ENCODE peak calls at places on chromosomes 5 and 9, in seven cellular contexts. R is mesenchymal stem cell, D is keratinocyte, X is left ventricle myocardium inferior, A is mesendoderm, Y is A549, T is lung. B is an unnamed sample. For H3K4me1, the result is how much of the 10 kb centered on the place peaks cover.

GRCh38 chr5:113270081-113270480 is 164.7 kb downstream of the TSSK1B start:
- DNase-seq in R (no peak), D (no peak), X (no peak), A (no peak), Y (no peak), T (no peak), B (no peak)

GRCh38 chr5:173512637-173513435 is 103.6 kb downstream of the BOD1 start:
- DNase-seq in R (no peak), D (no peak), X (no peak), A (no peak), Y (no peak), T (no peak), B (no peak)

GRCh38 chr9:134551657-134552348 is 89.8 kb upstream of the COL5A1 start:
- DNase-seq in R (peak), D (peak), X (peak), A (no peak), Y (peak), T (no peak), B (no peak)

GRCh38 chr5:14706615-14707021 is 42.1 kb downstream of the OTULIN start:
- DNase-seq in R (peak), D (no peak), X (no peak), A (no peak), Y (no peak), T (no peak), B (peak)

GRCh38 chr5:115351356-115352195 is 55.1 kb upstream of the CCDC112 start:
- DNase-seq in R (peak), D (no peak), X (no peak), A (no peak), Y (peak), T (no peak), B (peak)

GRCh38 chr9:31119882-31120481 is 1264.5 kb upstream of the ACO1 start:
- DNase-seq in R (peak), D (no peak), X (no peak), A (peak), Y (peak), T (no peak), B (peak)

GRCh38 chr5:173726848-173727557 is 110.6 kb upstream of the BOD1 start:
- DNase-seq in R (no peak), D (no peak), X (no peak), A (no peak), Y (no peak), T (no peak), B (no peak)

GRCh38 chr5:108924457-108924961 is 176.8 kb downstream of the FER start:
- DNase-seq in R (no peak), D (no peak), X (no peak), A (peak), Y (peak), T (no peak), B (no peak)

GRCh38 chr9:21153688-21154608 is 12.3 kb upstream of the IFNW1 start:
- DNase-seq in R (peak), D (no peak), X (no peak), A (peak), Y (peak), T (no peak), B (peak)

GRCh38 chr5:65032250-65032649 is 263.5 kb downstream of the CWC27 start:
- DNase-seq in R (peak), D (no peak), X (no peak), A (no peak), Y (peak), T (no peak), B (no peak)

GRCh38 chr5:138033916-138034315 is 1.0 kb upstream of the FAM13B start:
- DNase-seq in R (peak), D (no peak), X (no peak), A (peak), Y (no peak), T (no peak), B (no peak)

GRCh38 chr5:93385665-93386064 is 195.4 kb downstream of the NR2F1-AS1 start:
- DNase-seq in R (no peak), D (no peak), X (no peak), A (no peak), Y (no peak), T (no peak), B (no peak)
- H3K4me3 ChIP-seq in R (no peak), D (no peak), X (no peak), A (no peak), Y (no peak), T (no peak), B (no peak)

DNA sequence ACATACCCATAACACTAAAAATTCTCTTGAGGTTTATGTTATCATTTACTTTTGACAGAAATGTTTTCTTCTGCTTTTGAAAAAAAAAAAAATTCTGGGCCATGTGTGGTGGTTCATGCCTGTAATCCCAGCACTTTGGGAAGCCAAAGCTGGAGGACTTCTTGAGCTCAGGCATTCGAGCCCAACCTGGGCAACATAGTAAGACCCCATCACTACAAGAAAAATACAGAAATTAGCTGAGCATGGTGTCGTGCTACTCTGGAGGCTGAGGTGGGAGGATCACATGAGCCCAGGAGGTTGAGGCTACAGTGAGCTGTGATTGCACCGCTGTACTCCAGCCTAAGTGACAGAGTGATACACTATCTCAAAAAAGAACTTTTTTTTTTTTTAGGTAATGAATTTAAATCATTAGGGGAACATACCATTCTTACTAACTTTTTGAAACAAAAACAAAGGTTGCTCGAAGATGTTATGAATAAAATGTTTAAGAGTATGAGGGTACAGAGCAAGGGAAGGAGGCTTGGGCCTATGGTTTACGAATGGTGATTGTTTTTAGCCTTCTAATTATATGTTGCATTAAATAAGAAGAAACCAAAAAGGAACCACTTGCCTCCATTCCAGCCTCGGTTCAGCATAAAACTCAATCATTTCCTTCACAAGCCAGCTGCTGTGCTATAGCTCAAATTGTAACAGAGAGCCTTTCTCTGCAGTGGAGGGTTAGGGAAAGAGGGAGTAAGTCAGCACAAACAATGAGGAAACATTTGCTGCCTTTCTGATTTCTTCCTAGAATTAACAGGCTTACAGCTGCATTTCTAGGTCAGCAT is 148.6 kb upstream of the DMRT1 start:
- DNase-seq in R (no peak), D (no peak), X (no peak), A (peak), Y (no peak), T (no peak), B (peak)
- H3K4me1 ChIP-seq in R (under half), D (half or more), X (half or more), A (under half), Y (half or more), T (under half), B (under half)

GRCh38 chr5:165232629-165233028 is 1727.2 kb downstream of the MAT2B start:
- DNase-seq in R (no peak), D (no peak), X (no peak), A (no peak), Y (no peak), T (no peak), B (no peak)
- H3K4me3 ChIP-seq in R (no peak), D (no peak), X (no peak), A (no peak), Y (no peak), T (no peak), B (no peak)

GRCh38 chr5:168015506-168015905 is 275.9 kb upstream of the WWC1 start:
- DNase-seq in R (peak), D (no peak), X (no peak), A (no peak), Y (no peak), T (no peak), B (no peak)

GRCh38 chr5:168012006-168012405 is 279.4 kb upstream of the WWC1 start:
- DNase-seq in R (no peak), D (no peak), X (no peak), A (no peak), Y (no peak), T (no peak), B (no peak)

GRCh38 chr5:168013546-168013945 is 277.9 kb upstream of the WWC1 start:
- DNase-seq in R (no peak), D (no peak), X (no peak), A (no peak), Y (no peak), T (no peak), B (no peak)

GRCh38 chr5:168017313-168017712 is 274.1 kb upstream of the WWC1 start:
- DNase-seq in R (no peak), D (no peak), X (no peak), A (no peak), Y (no peak), T (no peak), B (no peak)

DNA sequence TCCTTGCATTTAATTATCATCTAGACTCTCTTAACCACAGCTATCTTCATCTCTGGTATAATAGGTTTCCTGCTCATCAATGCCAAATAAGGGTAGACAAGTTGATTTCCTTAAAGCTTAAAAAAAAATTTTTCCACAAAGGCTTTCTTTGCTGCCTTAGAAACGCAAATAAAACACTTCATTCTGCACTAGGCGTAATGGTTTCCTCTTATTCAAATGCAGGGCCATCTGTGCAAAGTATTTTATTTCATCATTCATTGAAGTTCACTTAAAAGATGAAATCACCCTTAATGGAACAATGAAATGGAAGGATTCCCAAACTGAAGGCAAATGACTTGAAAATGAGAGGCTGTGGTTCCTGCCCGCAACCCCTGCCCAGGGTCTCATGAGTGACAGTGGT is 277.0 kb upstream of the WWC1 start:
- DNase-seq in R (no peak), D (no peak), X (no peak), A (no peak), Y (no peak), T (no peak), B (no peak)
- H3K4me1 ChIP-seq in R (under half), D (under half), X (half or more), A (under half), Y (under half), T (under half), B (under half)

GRCh38 chr5:38551020-38552017 is 5.1 kb downstream of the LIFR start:
- DNase-seq in R (peak), D (no peak), X (no peak), A (peak), Y (peak), T (no peak), B (peak)
- H3K4me3 ChIP-seq in R (no peak), D (no peak), X (peak), A (no peak), Y (no peak), T (no peak), B (no peak)

GRCh38 chr5:39461007-39461682 is 36.4 kb upstream of the DAB2 start:
- DNase-seq in R (no peak), D (no peak), X (no peak), A (no peak), Y (no peak), T (no peak), B (no peak)

GRCh38 chr5:39464096-39464495 is 39.3 kb upstream of the DAB2 start:
- DNase-seq in R (no peak), D (no peak), X (no peak), A (no peak), Y (no peak), T (no peak), B (no peak)

GRCh38 chr5:39455645-39456044 is 30.9 kb upstream of the DAB2 start:
- DNase-seq in R (no peak), D (no peak), X (no peak), A (no peak), Y (no peak), T (no peak), B (no peak)

GRCh38 chr5:39462211-39462610 is 37.4 kb upstream of the DAB2 start:
- DNase-seq in R (no peak), D (no peak), X (no peak), A (no peak), Y (no peak), T (no peak), B (no peak)

DNA sequence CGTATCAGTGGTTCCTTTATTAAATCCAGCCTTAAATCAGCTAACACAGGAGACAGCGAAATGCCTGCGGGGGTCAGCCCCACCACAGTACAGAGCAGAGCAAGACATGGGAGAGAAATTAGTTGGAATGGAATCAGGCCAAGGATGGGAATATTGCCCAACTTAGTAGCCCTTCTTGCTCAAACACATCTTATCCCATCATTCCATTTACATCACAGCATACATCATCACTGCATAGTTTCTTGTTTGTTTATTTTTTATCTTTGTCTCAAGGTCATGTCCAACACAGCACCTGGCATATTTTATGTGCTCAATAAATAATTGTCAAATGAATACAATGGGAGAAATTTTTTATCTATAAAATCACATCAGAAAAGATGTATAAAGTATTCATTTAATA is 34.3 kb upstream of the DAB2 start:
- DNase-seq in R (peak), D (no peak), X (no peak), A (no peak), Y (peak), T (no peak), B (no peak)
- H3K4me1 ChIP-seq in R (under half), D (under half), X (under half), A (under half), Y (under half), T (under half), B (under half)

B was measured in small intestine.